ENCODE peak calls at places on chromosomes 4 and X, in nine cellular contexts. C is mucosa of descending colon; G is transverse colon; K is fibroblast of pulmonary artery; F is psoas muscle; E is nephron progenitor cell; U is choroid plexus epithelial cell; S is CD4-positive, alpha-beta T cell; N is breast epithelium. A is an unnamed sample.

GRCh38 chr4:121256346-121256745 is 92.2 kb upstream of the TNIP3 start:
- DNase-seq in N (no peak), C (no peak), S (no peak), F (no peak), G (no peak), U (peak), E (no peak), K (peak), A (no peak)

GRCh38 chr4:3440011-3440410 is 1.8 kb upstream of the HGFAC start:
- DNase-seq in F (peak), N (no peak), U (no peak), C (no peak), E (no peak), G (no peak), S (no peak), K (no peak), A (no peak)

GRCh38 chrX:40573763-40574162 is 7.0 kb upstream of the ATP6AP2 start:
- DNase-seq in F (no peak), K (peak), U (peak), N (no peak), E (no peak), G (no peak), C (no peak), S (peak), A (peak)

GRCh38 chrX:46573896-46574336 is 351 bp downstream of the CHST7 start:
- DNase-seq in S (peak), N (no peak), K (peak), E (peak), F (peak), G (peak), C (peak), U (peak), A (peak)

GRCh38 chrX:20382518-20383291 is 116.0 kb upstream of the RPS6KA3 start:
- DNase-seq in N (no peak), F (no peak), S (no peak), K (no peak), E (no peak), U (no peak), C (no peak), G (no peak), A (peak)

GRCh38 chr4:16757080-16757521 is 141.3 kb downstream of the LDB2 start:
- DNase-seq in E (no peak), U (no peak), G (no peak), S (no peak), N (no peak), C (no peak), K (peak), F (no peak), A (no peak)

GRCh38 chr4:163048447-163048846 is 118.2 kb downstream of the NAF1 start:
- DNase-seq in E (peak), K (peak), S (no peak), C (no peak), G (peak), F (no peak), U (peak), N (no peak), A (peak)

GRCh38 chr4:168850016-168850415 is 160.0 kb downstream of the CBR4 start:
- DNase-seq in N (no peak), U (peak), S (no peak), C (no peak), E (no peak), G (no peak), K (peak), F (no peak), A (no peak)

GRCh38 chrX:2497961-2498780 is 2.6 kb downstream of the DHRSX start:
- DNase-seq in G (peak), K (peak), F (no peak), S (no peak), E (no peak), C (no peak), U (peak), N (no peak), A (peak)

GRCh38 chrX:39601193-39602085 is 496.3 kb downstream of the BCOR start:
- DNase-seq in F (no peak), K (no peak), G (no peak), N (no peak), S (no peak), U (no peak), C (no peak), E (peak), A (no peak)

GRCh38 chr4:108107729-108108382 is 60.9 kb downstream of the LEF1 start:
- DNase-seq in E (no peak), S (no peak), K (no peak), N (no peak), F (no peak), C (no peak), U (no peak), G (no peak), A (no peak)

GRCh38 chr4:23305026-23305425 is 584.8 kb downstream of the PPARGC1A start:
- DNase-seq in G (no peak), C (no peak), K (peak), E (no peak), U (peak), F (no peak), N (no peak), S (no peak), A (no peak)

GRCh38 chrX:104335765-104336164 is 81.0 kb upstream of the ESX1 start:
- DNase-seq in C (no peak), S (no peak), U (peak), F (no peak), G (no peak), E (no peak), N (no peak), K (peak), A (no peak)

GRCh38 chrX:131987252-131987651 is 35.9 kb upstream of the STK26 start:
- DNase-seq in E (no peak), F (no peak), C (no peak), S (no peak), K (peak), N (no peak), U (no peak), G (no peak), A (no peak)

GRCh38 chr4:36292551-36293188 is 11.3 kb downstream of the DTHD1 start:
- DNase-seq in K (peak), E (no peak), N (no peak), C (no peak), U (no peak), F (no peak), G (no peak), S (no peak), A (no peak)

GRCh38 chr4:87029356-87029755 is 94.5 kb downstream of the AFF1 start:
- DNase-seq in F (no peak), C (no peak), E (no peak), K (no peak), N (no peak), G (no peak), U (no peak), S (no peak), A (no peak)

GRCh38 chr4:108382751-108383150 is 214.0 kb upstream of the LEF1 start:
- DNase-seq in S (no peak), F (no peak), G (no peak), E (no peak), U (no peak), K (no peak), N (no peak), C (no peak), A (no peak)

GRCh38 chrX:16739574-16739973 is 20.2 kb downstream of the SYAP1 start:
- DNase-seq in U (peak), N (no peak), C (no peak), E (no peak), S (no peak), K (no peak), F (no peak), G (no peak), A (no peak)

GRCh38 chr4:54439831-54440243 is 210.7 kb downstream of the PDGFRA start:
- DNase-seq in E (no peak), K (peak), F (peak), S (no peak), N (no peak), G (peak), U (peak), C (no peak), A (no peak)

GRCh38 chrX:39721570-39722279 is 376.0 kb downstream of the BCOR start:
- DNase-seq in U (peak), E (no peak), C (no peak), G (no peak), N (no peak), K (peak), F (no peak), S (no peak), A (no peak)

GRCh38 chr4:1195894-1196401 is 23.6 kb upstream of the SPON2 start:
- DNase-seq in G (no peak), C (no peak), K (no peak), E (no peak), U (no peak), S (no peak), F (no peak), N (no peak), A (no peak)

GRCh38 chr4:74503580-74503979 is 58.6 kb downstream of the AREG start:
- DNase-seq in F (no peak), S (no peak), C (no peak), U (peak), K (peak), G (no peak), E (no peak), N (no peak), A (no peak)

GRCh38 chr4:48228887-48229462 is 40.7 kb downstream of the TEC start:
- DNase-seq in G (no peak), E (no peak), C (no peak), S (no peak), U (no peak), K (no peak), N (no peak), F (no peak), A (no peak)

GRCh38 chrX:41718481-41719245 is 5.3 kb upstream of the GPR82 start:
- DNase-seq in C (no peak), S (no peak), E (peak), U (peak), G (no peak), K (peak), F (no peak), N (no peak), A (no peak)

GRCh38 chr4:169068423-169068822 is 58.4 kb upstream of the CBR4 start:
- DNase-seq in C (no peak), S (no peak), U (no peak), G (no peak), F (no peak), E (no peak), K (no peak), N (no peak), A (peak)

GRCh38 chrX:29090811-29091210 is 503.6 kb downstream of the IL1RAPL1 start:
- DNase-seq in U (peak), K (peak), S (no peak), E (no peak), F (no peak), C (no peak), G (no peak), N (no peak), A (no peak)

GRCh38 chrX:153454901-153455550 is 9.2 kb upstream of the TREX2 start:
- DNase-seq in G (no peak), C (no peak), K (no peak), S (no peak), N (no peak), E (no peak), F (peak), U (no peak), A (no peak)

GRCh38 chr4:168852933-168853713 is 156.9 kb downstream of the CBR4 start:
- DNase-seq in G (no peak), S (no peak), K (no peak), U (no peak), C (no peak), E (no peak), F (no peak), N (no peak), A (no peak)

GRCh38 chrX:3520458-3520857 is 174.0 kb upstream of the MXRA5 start:
- DNase-seq in N (no peak), U (no peak), E (no peak), C (no peak), K (no peak), S (no peak), F (no peak), G (no peak), A (no peak)

GRCh38 chr4:139913995-139914394 is 240.0 kb downstream of the MAML3 start:
- DNase-seq in N (no peak), U (peak), G (no peak), F (no peak), S (no peak), C (no peak), K (peak), E (no peak), A (no peak)

GRCh38 chr4:152352215-152352614 is 183.7 kb downstream of the FBXW7 start:
- DNase-seq in G (no peak), N (no peak), K (no peak), E (no peak), U (peak), F (no peak), C (no peak), S (no peak), A (no peak)

GRCh38 chr4:86977621-86978184 is 42.9 kb downstream of the AFF1 start:
- DNase-seq in F (no peak), E (no peak), U (peak), S (no peak), K (peak), G (peak), N (no peak), C (no peak), A (peak)

GRCh38 chrX:52140020-52140419 is 44.7 kb upstream of the MAGED4 start:
- DNase-seq in U (no peak), F (no peak), S (no peak), K (no peak), C (no peak), N (no peak), G (no peak), E (no peak), A (no peak)

GRCh38 chr4:63361628-63362027 is 1047.6 kb downstream of the TECRL start:
- DNase-seq in F (no peak), E (no peak), S (no peak), C (no peak), U (no peak), G (no peak), K (no peak), N (no peak), A (no peak)

GRCh38 chrX:27918799-27919198 is 62.5 kb downstream of the DCAF8L1 start:
- DNase-seq in C (no peak), E (peak), U (peak), G (peak), N (no peak), F (no peak), K (peak), S (no peak), A (peak)
- TF ChIP-seq CTCF in C (peak), E (no peak), U (peak), G (peak), N (no peak), F (no peak), K (peak), S (no peak), A (no peak)

DNA sequence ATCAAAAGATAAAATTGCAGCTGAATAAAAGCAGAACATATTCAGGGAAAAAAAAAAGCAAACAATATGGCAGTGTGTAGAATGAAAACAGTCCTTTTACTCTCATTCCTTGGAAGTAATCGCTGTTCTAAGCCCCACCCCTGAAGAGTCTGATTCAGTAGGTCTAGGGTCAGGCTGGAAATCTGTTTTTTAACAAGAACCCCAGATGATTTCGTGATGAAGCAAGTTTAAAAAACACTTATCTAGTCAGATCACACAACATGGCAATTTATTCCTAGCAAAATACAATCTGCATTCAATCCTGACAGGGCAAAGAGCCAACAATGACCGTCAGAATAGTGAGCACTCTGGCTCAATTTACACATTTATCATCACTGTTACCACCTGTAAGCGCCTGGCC is 16.1 kb downstream of the FAM120C start:
- DNase-seq in S (no peak), U (peak), C (no peak), N (no peak), K (no peak), F (no peak), G (no peak), E (no peak), A (no peak)
- TF ChIP-seq CTCF in S (no peak), U (no peak), C (no peak), N (no peak), K (no peak), F (no peak), G (no peak), E (no peak), A (no peak)

GRCh38 chrX:8815460-8816065 is 14.4 kb upstream of the FAM9A start:
- DNase-seq in U (peak), C (no peak), N (no peak), K (peak), G (no peak), E (peak), F (no peak), S (no peak), A (peak)

GRCh38 chrX:8823698-8824097 is 22.5 kb upstream of the FAM9A start:
- DNase-seq in N (no peak), S (no peak), K (no peak), C (no peak), U (no peak), F (no peak), G (no peak), E (no peak), A (no peak)

GRCh38 chrX:8820910-8821527 is 19.8 kb upstream of the FAM9A start:
- DNase-seq in E (peak), C (no peak), K (peak), F (no peak), G (no peak), U (peak), S (no peak), N (no peak), A (no peak)
- TF ChIP-seq CTCF in E (peak), C (no peak), K (peak), F (no peak), G (no peak), U (peak), S (no peak), N (no peak), A (no peak)

DNA sequence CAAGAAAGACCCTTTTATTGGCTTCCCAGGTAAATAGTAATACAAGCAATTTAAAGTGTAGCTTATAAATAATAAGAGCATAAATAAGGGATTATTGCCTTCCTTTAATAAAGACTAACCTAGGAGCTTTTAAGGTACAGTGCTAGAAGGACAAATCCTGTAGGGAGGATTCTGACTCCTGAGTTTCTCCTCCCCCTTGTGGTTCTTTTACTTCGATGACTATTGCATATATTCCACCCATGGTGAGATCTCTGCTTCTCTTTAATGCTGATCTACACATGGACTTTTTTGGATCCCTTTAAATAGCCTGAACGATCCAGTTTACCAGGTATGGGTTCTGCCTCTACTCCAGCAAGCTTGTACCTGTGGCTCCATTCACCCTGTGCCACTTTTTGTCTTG is 2.5 kb downstream of the GALNT7 start:
- DNase-seq in N (no peak), C (no peak), E (no peak), S (no peak), G (no peak), K (peak), U (peak), F (no peak), A (no peak)
- TF ChIP-seq CTCF in N (no peak), C (no peak), E (no peak), S (no peak), G (peak), K (peak), U (peak), F (no peak), A (no peak)